ENCODE peak calls at places on chromosomes 1 and 21, in six cellular contexts. One of them, this sample, is unnamed.

GRCh38 chr21:44875341-44875740 is 1.9 kb upstream of the PTTG1IP start:
- DNase-seq in K562: peak; percentile 51
- DNase-seq in HCT116: no peak
- DNase-seq in SK-N-SH: no peak
- DNase-seq in H1: no peak
- DNase-seq in HepG2: no peak
- DNase-seq in this sample: peak; percentile 88

GRCh38 chr1:165828581-165829329 is 1.3 kb downstream of the UCK2 start:
- DNase-seq in K562: peak; percentile 89
- DNase-seq in HCT116: peak; percentile 58
- DNase-seq in SK-N-SH: peak; percentile 82
- DNase-seq in H1: peak; percentile 60
- DNase-seq in HepG2: peak; percentile 82
- DNase-seq in this sample: peak; percentile 90

GRCh38 chr1:16230744-16231143 is 6.2 kb downstream of the CPLANE2 start:
- DNase-seq in K562: no peak
- DNase-seq in HCT116: no peak
- DNase-seq in SK-N-SH: no peak
- DNase-seq in H1: no peak
- DNase-seq in HepG2: no peak
- DNase-seq in this sample: no peak

GRCh38 chr1:11109361-11109760 is 9.7 kb upstream of the EXOSC10 start:
- DNase-seq in K562: no peak
- DNase-seq in HCT116: no peak
- DNase-seq in SK-N-SH: no peak
- DNase-seq in H1: no peak
- DNase-seq in HepG2: no peak
- DNase-seq in this sample: no peak

GRCh38 chr1:117821782-117822447 is 107.5 kb downstream of the GDAP2 start:
- DNase-seq in K562: peak; percentile 76
- DNase-seq in HCT116: peak; percentile 12
- DNase-seq in SK-N-SH: no peak
- DNase-seq in H1: no peak
- DNase-seq in HepG2: peak; percentile 87
- DNase-seq in this sample: peak; percentile 52

GRCh38 chr21:45074048-45074817 is at the start of gene ADARB1:
- DNase-seq in K562: peak; percentile 88
- DNase-seq in HCT116: no peak
- DNase-seq in SK-N-SH: peak; percentile 98
- DNase-seq in H1: peak; percentile 85
- DNase-seq in HepG2: peak; percentile 32
- DNase-seq in this sample: peak; percentile 77

GRCh38 chr1:200381256-200381980 is 28.4 kb downstream of the ZNF281 start:
- DNase-seq in K562: no peak
- DNase-seq in HCT116: no peak
- DNase-seq in SK-N-SH: no peak
- DNase-seq in H1: no peak
- DNase-seq in HepG2: no peak
- DNase-seq in this sample: no peak

GRCh38 chr1:150156868-150157603 is 7.3 kb downstream of the PLEKHO1 start:
- DNase-seq in K562: no peak
- DNase-seq in HCT116: no peak
- DNase-seq in SK-N-SH: no peak
- DNase-seq in H1: no peak
- DNase-seq in HepG2: no peak
- DNase-seq in this sample: no peak

GRCh38 chr1:911875-912739 is 11.6 kb upstream of the SAMD11 start:
- DNase-seq in K562: no peak
- DNase-seq in HCT116: no peak
- DNase-seq in SK-N-SH: peak; percentile 15
- DNase-seq in H1: no peak
- DNase-seq in HepG2: no peak
- DNase-seq in this sample: no peak

GRCh38 chr1:201562257-201562656 is 23.3 kb downstream of the NAV1 start:
- DNase-seq in K562: no peak
- DNase-seq in HCT116: no peak
- DNase-seq in SK-N-SH: peak; percentile 88
- DNase-seq in H1: no peak
- DNase-seq in HepG2: no peak
- DNase-seq in this sample: no peak

GRCh38 chr21:38985423-38986378 is 180.0 kb downstream of the ETS2 start:
- DNase-seq in K562: peak; percentile 88
- DNase-seq in HCT116: no peak
- DNase-seq in SK-N-SH: peak; percentile 84
- DNase-seq in H1: no peak
- DNase-seq in HepG2: no peak
- DNase-seq in this sample: no peak

GRCh38 chr1:31870086-31870736 is 54.4 kb upstream of the SPOCD1 start:
- DNase-seq in K562: no peak
- DNase-seq in HCT116: no peak
- DNase-seq in SK-N-SH: no peak
- DNase-seq in H1: no peak
- DNase-seq in HepG2: peak; percentile 30
- DNase-seq in this sample: no peak

GRCh38 chr1:162548170-162548569 is 13.4 kb upstream of the UAP1 start:
- DNase-seq in K562: no peak
- DNase-seq in HCT116: no peak
- DNase-seq in SK-N-SH: no peak
- DNase-seq in H1: no peak
- DNase-seq in HepG2: no peak
- DNase-seq in this sample: no peak

GRCh38 chr21:15140321-15141019 is 75.7 kb upstream of the NRIP1 start:
- DNase-seq in K562: no peak
- DNase-seq in HCT116: no peak
- DNase-seq in SK-N-SH: no peak
- DNase-seq in H1: no peak
- DNase-seq in HepG2: peak; percentile 99
- DNase-seq in this sample: no peak

GRCh38 chr1:4769516-4770280 is 115.3 kb downstream of the AJAP1 start:
- DNase-seq in K562: no peak
- DNase-seq in HCT116: no peak
- DNase-seq in SK-N-SH: no peak
- DNase-seq in H1: no peak
- DNase-seq in HepG2: no peak
- DNase-seq in this sample: no peak

GRCh38 chr1:223344491-223344890 is 19.5 kb downstream of the SUSD4 start:
- DNase-seq in K562: peak; percentile 21
- DNase-seq in HCT116: no peak
- DNase-seq in SK-N-SH: no peak
- DNase-seq in H1: no peak
- DNase-seq in HepG2: no peak
- DNase-seq in this sample: no peak

GRCh38 chr1:172019971-172020370 is 178.7 kb downstream of the DNM3 start:
- DNase-seq in K562: no peak
- DNase-seq in HCT116: no peak
- DNase-seq in SK-N-SH: no peak
- DNase-seq in H1: no peak
- DNase-seq in HepG2: no peak
- DNase-seq in this sample: no peak

GRCh38 chr1:172024516-172024915 is 183.2 kb downstream of the DNM3 start:
- DNase-seq in K562: no peak
- DNase-seq in HCT116: no peak
- DNase-seq in SK-N-SH: no peak
- DNase-seq in H1: no peak
- DNase-seq in HepG2: no peak
- DNase-seq in this sample: no peak

DNA sequence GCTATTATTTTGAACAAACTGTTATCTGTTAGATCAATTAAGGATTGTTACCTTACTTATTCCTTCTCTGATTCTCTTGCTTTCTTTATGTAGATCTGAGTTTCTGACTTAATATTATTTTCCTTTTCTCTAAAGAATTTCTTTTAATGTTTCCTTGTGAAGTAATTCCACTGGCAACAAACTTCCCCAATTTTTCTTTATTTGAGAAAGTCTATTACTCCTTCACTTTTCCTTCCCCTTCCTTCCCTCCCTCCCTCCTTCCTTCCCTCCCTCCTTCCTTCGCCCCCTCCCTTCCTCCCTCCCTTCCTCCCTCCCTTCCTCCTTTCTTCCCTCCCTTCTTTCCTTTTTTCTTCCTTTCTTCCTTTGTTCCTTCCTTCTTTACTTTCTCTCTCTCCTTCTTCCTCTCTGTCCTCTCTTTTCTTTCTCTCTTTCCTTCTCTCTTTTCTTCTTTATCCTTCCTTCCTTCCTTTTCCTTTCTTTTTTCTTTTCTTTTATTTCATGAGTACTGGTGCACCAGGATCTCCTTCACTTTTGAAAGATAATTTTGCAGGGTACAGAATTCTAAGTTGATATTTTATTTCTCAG is 177.5 kb downstream of the DNM3 start:
- DNase-seq in K562: no peak
- DNase-seq in HCT116: no peak
- DNase-seq in SK-N-SH: no peak
- DNase-seq in H1: no peak
- DNase-seq in HepG2: no peak
- DNase-seq in this sample: no peak
- TF ChIP-seq JUND in K562: no peak
- TF ChIP-seq JUND in HCT116: no peak
- TF ChIP-seq JUND in SK-N-SH: no peak
- TF ChIP-seq JUND in H1: no peak
- TF ChIP-seq JUND in HepG2: no peak
- TF ChIP-seq JUND in this sample: no peak

DNA sequence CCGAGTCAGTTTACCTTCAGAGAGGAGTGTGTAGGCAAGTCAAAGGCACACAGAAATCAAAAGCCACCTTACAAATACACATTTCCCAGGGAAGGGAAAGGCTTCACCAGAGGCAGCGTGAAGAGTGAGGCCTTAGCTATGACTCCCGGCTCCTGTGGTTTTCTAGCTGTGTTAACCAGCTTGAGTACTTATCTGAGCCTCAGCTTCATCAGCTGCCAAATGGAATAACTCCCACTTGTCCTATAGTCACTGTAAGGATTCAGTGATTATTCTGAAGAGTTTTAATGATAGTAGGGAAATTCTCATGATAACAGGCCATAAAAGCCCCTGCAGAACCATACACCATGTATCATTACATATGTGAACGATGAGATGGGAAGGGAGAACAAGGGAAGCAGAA is 63.5 kb downstream of the SLC66A1 start:
- DNase-seq in K562: no peak
- DNase-seq in HCT116: no peak
- DNase-seq in SK-N-SH: no peak
- DNase-seq in H1: no peak
- DNase-seq in HepG2: no peak
- DNase-seq in this sample: no peak
- TF ChIP-seq JUND in K562: no peak
- TF ChIP-seq JUND in HCT116: no peak
- TF ChIP-seq JUND in SK-N-SH: no peak
- TF ChIP-seq JUND in H1: no peak
- TF ChIP-seq JUND in HepG2: no peak
- TF ChIP-seq JUND in this sample: no peak

GRCh38 chr1:108502624-108503023 is 52.5 kb downstream of the NBPF6 start:
- DNase-seq in K562: no peak
- DNase-seq in HCT116: no peak
- DNase-seq in SK-N-SH: no peak
- DNase-seq in H1: no peak
- DNase-seq in HepG2: no peak
- DNase-seq in this sample: no peak

GRCh38 chr1:108505766-108506075 is 54.2 kb upstream of the EEIG2 start:
- DNase-seq in K562: no peak
- DNase-seq in HCT116: no peak
- DNase-seq in SK-N-SH: no peak
- DNase-seq in H1: no peak
- DNase-seq in HepG2: no peak
- DNase-seq in this sample: no peak

GRCh38 chr1:108502138-108502537 is 52.0 kb downstream of the NBPF6 start:
- DNase-seq in K562: no peak
- DNase-seq in HCT116: no peak
- DNase-seq in SK-N-SH: no peak
- DNase-seq in H1: no peak
- DNase-seq in HepG2: no peak
- DNase-seq in this sample: no peak

GRCh38 chr1:108504447-108504846 is 54.3 kb downstream of the NBPF6 start:
- DNase-seq in K562: no peak
- DNase-seq in HCT116: no peak
- DNase-seq in SK-N-SH: no peak
- DNase-seq in H1: no peak
- DNase-seq in HepG2: no peak
- DNase-seq in this sample: no peak

GRCh38 chr1:108503062-108503740 is 53.1 kb downstream of the NBPF6 start:
- DNase-seq in K562: no peak
- DNase-seq in HCT116: no peak
- DNase-seq in SK-N-SH: no peak
- DNase-seq in H1: no peak
- DNase-seq in HepG2: peak; percentile 24
- DNase-seq in this sample: no peak
- TF ChIP-seq JUND in K562: no peak
- TF ChIP-seq JUND in HCT116: no peak
- TF ChIP-seq JUND in SK-N-SH: no peak
- TF ChIP-seq JUND in H1: no peak
- TF ChIP-seq JUND in HepG2: no peak
- TF ChIP-seq JUND in this sample: no peak

DNA sequence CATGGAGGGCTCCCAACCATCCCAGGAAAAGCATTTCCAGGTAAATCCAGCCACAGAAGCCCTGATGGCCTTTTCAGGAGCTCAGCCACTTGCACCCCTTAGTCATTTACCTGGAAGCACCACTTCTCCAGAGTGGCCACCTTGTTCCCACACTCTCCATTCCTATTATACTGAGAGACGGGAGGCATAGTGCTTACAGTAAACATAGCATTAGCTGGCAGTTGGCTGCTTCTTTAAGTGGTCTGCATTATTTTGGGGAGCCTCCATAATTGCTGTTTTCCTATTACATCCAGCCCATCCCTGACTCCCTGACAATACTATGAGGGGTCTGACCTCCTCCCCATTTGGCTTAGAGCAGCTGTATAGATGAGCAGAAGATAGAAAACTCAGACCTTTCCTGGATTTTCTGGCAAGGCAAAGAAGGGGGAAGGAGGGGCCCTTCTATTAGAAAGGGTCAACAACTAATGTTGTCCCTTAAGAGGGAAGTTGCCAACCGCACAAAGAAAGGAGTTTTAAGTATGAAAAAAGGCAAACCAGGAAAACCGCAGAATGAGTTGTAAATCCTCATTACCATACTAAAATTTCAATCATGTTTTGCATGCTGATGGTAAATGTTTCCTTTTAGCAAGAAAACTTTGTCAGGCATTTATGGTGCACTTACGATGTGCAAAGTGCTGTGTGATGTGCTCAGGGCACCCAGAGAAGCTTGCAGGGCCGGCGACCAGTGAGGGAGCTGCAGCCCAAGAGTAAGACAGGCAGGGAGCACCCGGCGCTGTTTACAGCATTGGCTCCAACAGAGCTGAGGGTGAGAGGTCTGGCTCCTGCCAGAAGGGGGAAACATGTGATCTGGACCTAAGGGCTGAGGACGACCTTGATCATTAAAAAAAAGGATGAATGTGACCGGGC is 167.3 kb downstream of the ZZZ3 start:
- DNase-seq in K562: peak; percentile 23
- DNase-seq in HCT116: peak; percentile 24
- DNase-seq in SK-N-SH: no peak
- DNase-seq in H1: peak; percentile 57
- DNase-seq in HepG2: peak; percentile 31
- DNase-seq in this sample: no peak
- TF ChIP-seq JUND in K562: no peak
- TF ChIP-seq JUND in HCT116: no peak
- TF ChIP-seq JUND in SK-N-SH: no peak
- TF ChIP-seq JUND in H1: no peak
- TF ChIP-seq JUND in HepG2: no peak
- TF ChIP-seq JUND in this sample: no peak

GRCh38 chr1:52474807-52475206 is 70.4 kb downstream of the PRPF38A start:
- DNase-seq in K562: no peak
- DNase-seq in HCT116: no peak
- DNase-seq in SK-N-SH: no peak
- DNase-seq in H1: no peak
- DNase-seq in HepG2: no peak
- DNase-seq in this sample: no peak
- TF ChIP-seq JUND in K562: no peak
- TF ChIP-seq JUND in HCT116: no peak
- TF ChIP-seq JUND in SK-N-SH: no peak
- TF ChIP-seq JUND in H1: no peak
- TF ChIP-seq JUND in HepG2: no peak
- TF ChIP-seq JUND in this sample: no peak

GRCh38 chr1:89987170-89987819 is 7.6 kb upstream of the ZNF326 start:
- DNase-seq in K562: peak; percentile 82
- DNase-seq in HCT116: peak; percentile 71
- DNase-seq in SK-N-SH: peak; percentile 81
- DNase-seq in H1: no peak
- DNase-seq in HepG2: peak; percentile 62
- DNase-seq in this sample: peak; percentile 60
- TF ChIP-seq JUND in K562: no peak
- TF ChIP-seq JUND in HCT116: no peak
- TF ChIP-seq JUND in SK-N-SH: no peak
- TF ChIP-seq JUND in H1: no peak
- TF ChIP-seq JUND in HepG2: no peak
- TF ChIP-seq JUND in this sample: no peak